ENCODE peak calls at places on chromosomes 5 and 9, in six cellular contexts. S, L, G, I, P and M are unnamed samples.

GRCh38 chr5:146185161-146185560 is 2.7 kb upstream of the LARS1 start:
- DNase-seq in G (peak; percentile 31), L (no peak), P (no peak), I (no peak), S (no peak), M (peak; percentile 33)

GRCh38 chr9:133139246-133140173 is 18.5 kb upstream of the RALGDS start:
- DNase-seq in I (no peak), P (no peak), L (no peak), S (no peak), G (no peak), M (no peak)

GRCh38 chr9:33161011-33161588 is 6.0 kb downstream of the B4GALT1 start:
- DNase-seq in G (peak; percentile 93), S (no peak), P (peak; percentile 88), I (no peak), L (peak; percentile 84), M (peak; percentile 96)

GRCh38 chr9:35909687-35910612 is 660 bp downstream of the SPAAR start:
- DNase-seq in G (no peak), P (no peak), I (no peak), L (no peak), S (no peak), M (no peak)

GRCh38 chr5:153796527-153796926 is 242.2 kb downstream of the FAM114A2 start:
- DNase-seq in S (no peak), G (no peak), I (no peak), P (no peak), L (no peak), M (no peak)

GRCh38 chr9:79362100-79363081 is 209.4 kb upstream of the TLE4 start:
- DNase-seq in P (no peak), G (peak; percentile 75), S (no peak), I (no peak), L (peak; percentile 1), M (no peak)

GRCh38 chr5:113448224-113448623 is 13.4 kb upstream of the TSSK1B start:
- DNase-seq in G (no peak), P (no peak), L (no peak), I (no peak), S (no peak), M (no peak)

GRCh38 chr5:139636975-139637408 is 11.2 kb upstream of the CXXC5 start:
- DNase-seq in S (no peak), I (peak; percentile 46), L (no peak), G (peak; percentile 42), P (no peak), M (peak; percentile 64)

GRCh38 chr5:17378346-17378984 is 119.6 kb upstream of the TAF11L2 start:
- DNase-seq in L (no peak), G (peak; percentile 49), P (no peak), S (no peak), I (no peak), M (peak; percentile 45)

GRCh38 chr9:33229359-33230120 is 10.4 kb upstream of the SPINK4 start:
- DNase-seq in I (peak; percentile 6), G (peak; percentile 96), L (peak; percentile 90), S (peak; percentile 53), P (peak; percentile 92), M (no peak)

GRCh38 chr5:170067574-170068170 is 38.0 kb upstream of the FOXI1 start:
- DNase-seq in S (peak; percentile 82), L (no peak), P (no peak), I (no peak), G (no peak), M (no peak)

GRCh38 chr5:170069512-170069911 is 36.2 kb upstream of the FOXI1 start:
- DNase-seq in G (no peak), S (no peak), P (no peak), I (no peak), L (no peak), M (no peak)

GRCh38 chr5:170076211-170076610 is 29.5 kb upstream of the FOXI1 start:
- DNase-seq in L (no peak), S (no peak), P (no peak), G (no peak), I (no peak), M (peak; percentile 9)

GRCh38 chr5:170070556-170071412 is 34.9 kb upstream of the FOXI1 start:
- DNase-seq in P (peak; percentile 16), I (no peak), S (peak; percentile 56), L (no peak), G (peak; percentile 30), M (peak; percentile 77)

DNA sequence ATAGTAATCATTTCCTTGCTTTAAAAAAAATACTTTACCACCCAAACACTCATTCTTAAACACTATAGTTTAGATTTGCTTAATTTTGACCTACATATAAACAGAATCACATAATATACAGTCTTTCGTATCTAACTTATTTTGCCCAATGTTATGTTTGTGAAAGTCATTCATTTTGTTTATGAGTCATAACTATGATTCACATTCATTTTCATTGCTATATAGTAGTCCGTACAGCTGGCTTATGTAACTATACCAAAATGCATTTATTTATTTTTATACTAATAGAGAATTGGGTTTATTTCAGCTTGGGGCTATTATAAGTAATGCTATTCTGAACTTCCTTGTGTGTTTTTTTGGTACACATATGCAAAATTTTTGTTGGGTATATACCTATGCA is 33.9 kb upstream of the FOXI1 start:
- DNase-seq in S (no peak), P (no peak), I (no peak), G (no peak), L (no peak), M (no peak)
- H3K9me2 ChIP-seq in S (no peaks in the 10 kb centered on the region), P (no peaks in the 10 kb centered on the region), I (no peaks in the 10 kb centered on the region), G (no peaks in the 10 kb centered on the region), L (no peaks in the 10 kb centered on the region), M (no peaks in the 10 kb centered on the region)

GRCh38 chr9:82893549-82893948 is 169.4 kb downstream of the RASEF start:
- DNase-seq in L (no peak), S (no peak), P (no peak), I (no peak), G (no peak), M (no peak)
- H3K9me2 ChIP-seq in L (no peaks in the 10 kb centered on the region), S (no peaks in the 10 kb centered on the region), P (no peaks in the 10 kb centered on the region), I (no peaks in the 10 kb centered on the region), G (no peaks in the 10 kb centered on the region), M (no peaks in the 10 kb centered on the region)

GRCh38 chr9:82894961-82895902 is 167.7 kb downstream of the RASEF start:
- DNase-seq in L (no peak), I (no peak), S (no peak), G (no peak), P (no peak), M (no peak)
- H3K9me2 ChIP-seq in L (no peaks in the 10 kb centered on the region), I (no peaks in the 10 kb centered on the region), S (no peaks in the 10 kb centered on the region), G (no peaks in the 10 kb centered on the region), P (no peaks in the 10 kb centered on the region), M (no peaks in the 10 kb centered on the region)

DNA sequence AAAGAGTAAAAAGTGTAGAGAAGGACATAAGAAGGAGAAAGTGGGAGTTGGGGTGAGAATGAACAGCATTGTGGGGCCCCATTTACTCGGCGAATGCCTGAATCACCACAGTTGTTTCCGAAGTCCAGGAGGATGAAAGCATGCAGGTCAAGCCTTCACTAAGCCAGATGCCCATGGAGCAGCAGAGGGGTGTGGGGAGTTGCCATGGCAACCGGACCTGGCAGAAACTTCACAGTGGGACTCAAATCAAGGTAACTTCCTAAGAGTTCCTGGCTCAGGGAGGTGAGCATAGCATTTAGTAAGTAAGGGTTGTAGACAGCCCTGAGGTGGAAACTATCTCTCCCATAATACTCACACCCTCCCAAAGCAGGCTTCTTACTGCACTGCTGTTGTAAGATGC is 357.1 kb downstream of the TRIM32 start:
- DNase-seq in I (no peak), P (no peak), G (no peak), L (no peak), S (no peak), M (no peak)
- H3K9me2 ChIP-seq in I (no peaks in the 10 kb centered on the region), P (no peaks in the 10 kb centered on the region), G (no peaks in the 10 kb centered on the region), L (no peaks in the 10 kb centered on the region), S (no peaks in the 10 kb centered on the region), M (no peaks in the 10 kb centered on the region)

GRCh38 chr5:142314606-142315005 is 10.2 kb downstream of the SPRY4 start:
- DNase-seq in I (no peak), G (no peak), P (no peak), S (no peak), L (no peak), M (no peak)
- H3K9me2 ChIP-seq in I (no peaks in the 10 kb centered on the region), G (no peaks in the 10 kb centered on the region), P (no peaks in the 10 kb centered on the region), S (no peaks in the 10 kb centered on the region), L (no peaks in the 10 kb centered on the region), M (no peaks in the 10 kb centered on the region)

GRCh38 chr5:1565737-1566734 is 42.3 kb upstream of the LPCAT1 start:
- DNase-seq in G (no peak), P (no peak), S (no peak), L (no peak), I (no peak), M (no peak)
- H3K9me2 ChIP-seq in G (no peaks in the 10 kb centered on the region), P (no peaks in the 10 kb centered on the region), S (no peaks in the 10 kb centered on the region), L (no peaks in the 10 kb centered on the region), I (no peaks in the 10 kb centered on the region), M (no peaks in the 10 kb centered on the region)

DNA sequence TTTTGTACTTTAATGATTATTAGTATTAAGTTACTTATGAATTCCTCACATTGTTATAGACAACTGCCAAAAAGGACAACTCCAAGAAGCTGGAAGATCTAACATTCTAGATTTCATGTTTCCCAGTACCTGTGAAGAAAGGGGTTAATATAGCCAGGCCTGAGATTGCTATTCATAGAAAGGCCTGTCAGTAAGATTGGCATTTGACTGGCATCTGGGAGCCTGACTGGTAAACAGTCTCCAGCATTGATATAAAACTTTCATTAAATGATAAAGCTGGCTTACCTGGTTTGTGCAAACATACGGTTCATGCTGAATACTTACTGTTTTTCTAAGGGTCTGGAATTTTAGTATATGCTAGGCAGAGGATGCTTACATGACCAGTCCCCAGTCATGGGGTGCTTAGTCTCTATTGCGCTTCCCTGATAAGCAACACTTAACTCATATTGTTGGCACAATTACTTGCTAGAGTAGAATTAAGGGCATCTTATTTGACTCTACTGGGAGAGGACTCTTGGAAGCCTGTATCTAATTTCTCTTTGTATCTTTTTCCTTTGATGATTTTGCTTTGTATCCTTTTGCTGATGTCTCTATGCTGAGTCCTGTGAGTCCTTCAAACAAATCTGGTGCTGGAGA is 340.4 kb upstream of the SEMA6A start:
- DNase-seq in I (no peak), L (no peak), S (no peak), P (no peak), G (no peak), M (no peak)
- H3K9me2 ChIP-seq in I (no peaks in the 10 kb centered on the region), L (no peaks in the 10 kb centered on the region), S (no peaks in the 10 kb centered on the region), P (no peaks in the 10 kb centered on the region), G (no peaks in the 10 kb centered on the region), M (no peaks in the 10 kb centered on the region)

GRCh38 chr9:20023237-20023928 is 234.5 kb upstream of the SLC24A2 start:
- DNase-seq in L (no peak), I (no peak), P (no peak), S (no peak), G (no peak), M (no peak)
- H3K9me2 ChIP-seq in L (no peaks in the 10 kb centered on the region), I (no peaks in the 10 kb centered on the region), P (no peaks in the 10 kb centered on the region), S (no peaks in the 10 kb centered on the region), G (no peaks in the 10 kb centered on the region), M (no peaks in the 10 kb centered on the region)

DNA sequence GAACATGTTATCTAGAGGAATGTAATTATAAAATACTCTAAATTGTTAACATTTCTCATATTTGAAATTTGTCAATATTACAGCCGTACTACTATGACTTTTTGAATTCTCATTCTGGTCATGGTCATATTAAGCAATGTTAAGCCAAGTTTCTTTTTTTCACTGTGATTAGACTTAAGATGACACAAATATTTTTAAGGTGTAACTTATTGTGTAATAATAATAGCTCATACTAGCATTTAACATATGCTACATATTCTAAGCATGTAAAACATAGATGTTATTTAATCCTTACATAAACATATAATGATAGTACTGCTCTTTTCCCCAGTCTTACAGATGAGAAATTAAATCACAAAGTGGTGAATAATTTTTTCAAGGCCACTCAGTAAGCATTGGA is 35.9 kb upstream of the LRRC70 start:
- DNase-seq in L (no peak), G (no peak), S (no peak), P (no peak), I (no peak), M (no peak)
- H3K9me2 ChIP-seq in L (no peaks in the 10 kb centered on the region), G (no peaks in the 10 kb centered on the region), S (no peaks in the 10 kb centered on the region), P (no peaks in the 10 kb centered on the region), I (no peaks in the 10 kb centered on the region), M (no peaks in the 10 kb centered on the region)